ENCODE peak calls at places on chromosome 3, in six cellular contexts. B, J, U, G, P and T are unnamed samples.
A peak's percentile ranks its signal among the peaks of the same experiment; 100 is the strongest.

GRCh38 chr3:5136619-5137429 is 14.7 kb downstream of the ARL8B start:
- DNase-seq in U (no peak), B (no peak), J (no peak), P (no peak), G (no peak), T (peak; percentile 7)

GRCh38 chr3:32104492-32104891 is 1.9 kb upstream of the GPD1L start:
- DNase-seq in J (no peak), P (no peak), B (no peak), G (no peak), U (no peak), T (no peak)

GRCh38 chr3:159151130-159151529 is 349.3 kb downstream of the MFSD1 start:
- DNase-seq in G (no peak), U (no peak), J (no peak), P (no peak), B (no peak), T (no peak)

GRCh38 chr3:197352382-197352781 is 54.0 kb upstream of the DLG1 start:
- DNase-seq in P (no peak), U (no peak), B (no peak), J (no peak), G (no peak), T (no peak)

GRCh38 chr3:100089802-100090668 is 24.3 kb downstream of the FILIP1L start:
- DNase-seq in P (no peak), G (no peak), B (no peak), J (no peak), U (no peak), T (no peak)

GRCh38 chr3:27585429-27585828 is 101.2 kb upstream of the SLC4A7 start:
- DNase-seq in B (no peak), G (no peak), U (no peak), J (no peak), P (no peak), T (no peak)

GRCh38 chr3:190017575-190018288 is 103.0 kb downstream of the P3H2 start:
- DNase-seq in U (peak; percentile 8), B (no peak), J (peak; percentile 43), P (no peak), G (no peak), T (peak; percentile 26)

GRCh38 chr3:17122758-17123157 is 238.0 kb downstream of the PLCL2 start:
- DNase-seq in P (no peak), B (no peak), G (no peak), U (no peak), J (no peak), T (no peak)

GRCh38 chr3:72015463-72015862 is 230.5 kb upstream of the PROK2 start:
- DNase-seq in B (no peak), G (no peak), P (no peak), U (no peak), J (no peak), T (no peak)